ENCODE peak calls at places on chromosomes 5 and 9, in six cellular contexts. N, P, Q, G, A and V are unnamed samples.
A peak's percentile ranks its signal among the peaks of the same experiment; 100 is the strongest.

GRCh38 chr9:124698265-124698664 is 72.8 kb downstream of the NR6A1 start:
- DNase-seq in N (no peak), P (no peak), Q (no peak), G (no peak), A (no peak), V (no peak)

GRCh38 chr5:2288968-2289367 is 406.2 kb upstream of the IRX4 start:
- DNase-seq in N (no peak), P (no peak), Q (no peak), G (no peak), A (no peak), V (no peak)

GRCh38 chr5:74543162-74543995 is 97.1 kb downstream of the ENC1 start:
- DNase-seq in N (no peak), P (no peak), Q (no peak), G (peak; percentile 78), A (no peak), V (no peak)

GRCh38 chr9:9942764-9943424 is 669.9 kb downstream of the PTPRD start:
- DNase-seq in N (peak; percentile 58), P (peak; percentile 41), Q (peak; percentile 89), G (peak; percentile 51), A (peak; percentile 8), V (peak; percentile 19)

GRCh38 chr9:36008774-36009300 is 27.9 kb upstream of the RECK start:
- DNase-seq in N (peak; percentile 63), P (peak; percentile 25), Q (peak; percentile 77), G (peak; percentile 76), A (no peak), V (peak; percentile 64)

GRCh38 chr5:16695779-16696178 is 79.0 kb upstream of the RETREG1 start:
- DNase-seq in N (no peak), P (no peak), Q (no peak), G (no peak), A (no peak), V (no peak)

GRCh38 chr5:168612123-168612522 is 33.0 kb upstream of the PANK3 start:
- DNase-seq in N (no peak), P (no peak), Q (no peak), G (no peak), A (no peak), V (no peak)

GRCh38 chr5:103894882-103895281 is 332.3 kb upstream of the NUDT12 start:
- DNase-seq in N (no peak), P (no peak), Q (no peak), G (no peak), A (no peak), V (no peak)

GRCh38 chr9:5587024-5587423 is 41.9 kb upstream of the RIC1 start:
- DNase-seq in N (no peak), P (no peak), Q (no peak), G (no peak), A (peak; percentile 52), V (no peak)

GRCh38 chr9:12748016-12748415 is 26.8 kb upstream of the LURAP1L start:
- DNase-seq in N (no peak), P (no peak), Q (no peak), G (no peak), A (no peak), V (no peak)

GRCh38 chr9:134623408-134624066 is 18.1 kb upstream of the COL5A1 start:
- DNase-seq in N (no peak), P (no peak), Q (no peak), G (no peak), A (no peak), V (peak; percentile 11)

GRCh38 chr5:96881511-96882115 is 5.3 kb downstream of the ERAP2 start:
- DNase-seq in N (no peak), P (no peak), Q (no peak), G (no peak), A (peak; percentile 18), V (no peak)

GRCh38 chr9:19998153-19998552 is 209.3 kb upstream of the SLC24A2 start:
- DNase-seq in N (no peak), P (no peak), Q (no peak), G (no peak), A (no peak), V (no peak)

GRCh38 chr9:111805841-111806241 is 11.1 kb upstream of the SHOC1 start:
- DNase-seq in N (no peak), P (no peak), Q (no peak), G (no peak), A (no peak), V (no peak)

GRCh38 chr9:73118297-73118696 is 33.4 kb upstream of the ANXA1 start:
- DNase-seq in N (no peak), P (no peak), Q (no peak), G (no peak), A (no peak), V (no peak)

GRCh38 chr5:137415231-137415681 is 83.9 kb downstream of the SPOCK1 start:
- DNase-seq in N (no peak), P (no peak), Q (no peak), G (no peak), A (no peak), V (no peak)

GRCh38 chr5:39062530-39062929 is 11.7 kb downstream of the RICTOR start:
- DNase-seq in N (no peak), P (no peak), Q (no peak), G (no peak), A (no peak), V (no peak)

GRCh38 chr5:168756517-168757391 is 177.6 kb upstream of the PANK3 start:
- DNase-seq in N (no peak), P (no peak), Q (no peak), G (no peak), A (no peak), V (no peak)

GRCh38 chr5:25662610-25663009 is 1017.8 kb upstream of the CDH10 start:
- DNase-seq in N (no peak), P (no peak), Q (no peak), G (no peak), A (no peak), V (no peak)

GRCh38 chr9:35756743-35757526 is 2.9 kb upstream of the MSMP start:
- DNase-seq in N (peak; percentile 74), P (peak; percentile 72), Q (peak; percentile 87), G (peak; percentile 75), A (no peak), V (no peak)

DNA sequence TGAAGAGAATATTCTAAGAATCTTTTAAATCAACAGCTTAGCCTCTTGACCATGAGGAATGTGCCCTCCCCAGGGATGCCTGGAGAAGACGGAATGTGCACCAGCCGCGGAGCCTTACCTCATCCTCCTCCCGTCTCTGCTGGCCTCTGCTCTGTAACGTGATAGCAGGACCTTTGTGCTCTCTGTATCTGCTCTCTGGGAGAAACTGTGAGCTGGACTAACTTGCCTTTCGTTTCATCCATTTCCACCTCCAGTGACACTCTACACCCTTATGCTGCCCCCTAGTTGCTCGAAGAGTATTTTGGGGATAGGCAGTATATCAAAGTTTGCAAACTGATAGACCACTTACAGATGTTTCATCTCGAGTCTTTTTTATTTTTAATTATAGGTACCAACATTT is 141.4 kb downstream of the NPR3 start:
- DNase-seq in N (no peak), P (peak; percentile 28), Q (peak; percentile 52), G (peak; percentile 16), A (peak; percentile 69), V (peak; percentile 67)
- TF ChIP-seq CTCF in N (no peak), P (peak; percentile 62), Q (peak; percentile 63), G (peak; percentile 66), A (peak; percentile 56), V (peak; percentile 17)

GRCh38 chr9:68619056-68619455 is 78.4 kb upstream of the TMEM252 start:
- DNase-seq in N (no peak), P (no peak), Q (no peak), G (no peak), A (no peak), V (no peak)

GRCh38 chr9:68614121-68614520 is 73.4 kb upstream of the TMEM252 start:
- DNase-seq in N (no peak), P (no peak), Q (no peak), G (no peak), A (no peak), V (no peak)

GRCh38 chr9:68625559-68625958 is 79.5 kb upstream of the PIP5K1B start:
- DNase-seq in N (no peak), P (no peak), Q (no peak), G (peak; percentile 42), A (no peak), V (no peak)

DNA sequence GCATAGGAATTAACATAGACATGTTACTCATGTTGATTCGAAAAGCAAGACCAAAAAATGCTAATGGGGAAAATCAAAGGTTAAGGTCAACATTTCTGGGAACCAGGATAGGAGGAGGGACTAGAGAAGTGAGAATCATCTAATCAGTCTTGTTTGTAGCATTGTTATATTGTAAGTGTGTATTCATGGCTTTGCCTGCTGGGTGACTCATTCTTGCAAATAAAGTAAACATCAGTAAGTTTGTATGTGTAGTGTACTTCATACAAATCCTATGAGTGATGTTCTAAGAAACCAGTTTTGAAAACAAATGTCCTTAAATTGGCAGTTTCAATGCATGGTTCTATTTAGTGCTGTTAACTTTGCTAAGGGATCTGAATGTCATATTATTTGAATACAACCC is 79.0 kb upstream of the TMEM252 start:
- DNase-seq in N (no peak), P (no peak), Q (no peak), G (no peak), A (no peak), V (no peak)
- H3K27ac ChIP-seq in N (no peak overlapping the region), P (no peak overlapping the region), Q (no peak overlapping the region), G (no peak overlapping the region), A (no peak overlapping the region), V (no peak overlapping the region)

GRCh38 chr9:21903380-21903965 is 90.7 kb downstream of the CDKN2A start:
- DNase-seq in N (no peak), P (no peak), Q (no peak), G (no peak), A (no peak), V (no peak)

GRCh38 chr9:21906213-21906612 is 88.0 kb downstream of the CDKN2A start:
- DNase-seq in N (no peak), P (no peak), Q (no peak), G (no peak), A (no peak), V (no peak)

GRCh38 chr9:21904371-21904770 is 89.8 kb downstream of the CDKN2A start:
- DNase-seq in N (no peak), P (no peak), Q (no peak), G (no peak), A (no peak), V (no peak)

GRCh38 chr9:21906878-21907277 is 87.3 kb downstream of the CDKN2A start:
- DNase-seq in N (no peak), P (no peak), Q (no peak), G (no peak), A (peak; percentile 42), V (no peak)

DNA sequence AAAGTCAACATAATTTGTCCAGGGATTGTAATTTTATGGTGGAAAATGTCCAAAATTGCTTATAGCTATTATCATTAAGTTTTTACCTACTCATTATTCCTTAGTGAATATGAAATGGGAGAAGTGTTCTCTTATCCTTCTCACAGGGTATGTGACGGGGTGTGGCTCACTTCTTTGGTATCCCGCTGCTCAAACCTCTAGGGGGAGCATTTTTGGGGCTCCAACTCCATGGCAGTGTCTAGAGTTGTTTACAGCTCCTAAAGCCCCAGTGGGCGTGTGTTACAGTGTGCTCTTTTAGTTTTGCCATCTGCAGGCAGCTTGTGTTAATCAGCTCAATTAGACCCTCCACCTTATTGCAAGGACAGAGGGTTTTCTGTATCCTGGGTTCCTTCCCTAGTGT is 89.4 kb downstream of the CDKN2A start:
- DNase-seq in N (no peak), P (no peak), Q (no peak), G (no peak), A (no peak), V (no peak)
- TF ChIP-seq CTCF in N (no peak), P (no peak), Q (peak; percentile 57), G (no peak), A (peak; percentile 13), V (no peak)

DNA sequence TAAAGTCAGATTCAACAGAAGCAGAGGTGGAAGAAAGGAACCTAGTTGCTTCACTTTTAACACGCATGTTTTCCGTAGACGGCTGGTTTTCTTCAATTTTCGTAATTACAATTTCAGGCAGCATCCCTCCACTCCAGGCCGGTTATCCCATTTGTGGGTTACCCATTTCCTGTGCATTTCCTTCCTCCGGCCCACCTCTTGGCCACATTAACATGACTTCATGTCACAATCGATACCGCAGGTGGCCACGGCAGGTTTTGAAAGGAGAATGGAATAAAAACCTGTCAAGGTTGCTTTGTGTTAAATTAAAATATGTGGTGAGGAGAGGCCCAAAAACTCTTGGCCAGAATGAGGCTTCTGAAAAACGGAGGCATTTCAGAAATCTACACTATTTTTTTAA is 130.2 kb downstream of the PCSK5 start:
- DNase-seq in N (no peak), P (no peak), Q (no peak), G (no peak), A (no peak), V (no peak)
- H3K27ac ChIP-seq in N (no peak overlapping the region), P (no peak overlapping the region), Q (no peak overlapping the region), G (no peak overlapping the region), A (no peak overlapping the region), V (no peak overlapping the region)